ENCODE peak calls at places on chromosomes 1 and 21, in seven cellular contexts. One of them, this sample, is unnamed.

GRCh38 chr1:1344672-1345361 is 4.4 kb downstream of the DVL1 start:
- DNase-seq in sigmoid colon: no peak
- DNase-seq in SK-N-MC: no peak
- DNase-seq in substantia nigra: no peak
- DNase-seq in ovary: no peak
- DNase-seq in tibial artery: no peak
- DNase-seq in GM13977: no peak
- DNase-seq in this sample: no peak

GRCh38 chr21:46425061-46425460 is 33.6 kb upstream of the DIP2A start:
- DNase-seq in sigmoid colon: no peak
- DNase-seq in tibial artery: no peak
- DNase-seq in SK-N-MC: no peak
- DNase-seq in substantia nigra: no peak
- DNase-seq in ovary: no peak
- DNase-seq in GM13977: no peak
- DNase-seq in this sample: no peak

GRCh38 chr21:27761623-27762022 is 794.7 kb upstream of the ADAMTS5 start:
- DNase-seq in SK-N-MC: no peak
- DNase-seq in ovary: no peak
- DNase-seq in substantia nigra: no peak
- DNase-seq in GM13977: no peak
- DNase-seq in sigmoid colon: no peak
- DNase-seq in tibial artery: no peak
- DNase-seq in this sample: no peak

GRCh38 chr1:30856260-30856790 is 52.2 kb downstream of the SDC3 start:
- DNase-seq in ovary: no peak
- DNase-seq in SK-N-MC: peak
- DNase-seq in GM13977: no peak
- DNase-seq in tibial artery: no peak
- DNase-seq in sigmoid colon: no peak
- DNase-seq in substantia nigra: no peak
- DNase-seq in this sample: no peak

GRCh38 chr1:30668546-30669327 is 54.6 kb downstream of the MATN1 start:
- DNase-seq in tibial artery: no peak
- DNase-seq in ovary: no peak
- DNase-seq in sigmoid colon: no peak
- DNase-seq in GM13977: no peak
- DNase-seq in substantia nigra: no peak
- DNase-seq in SK-N-MC: no peak
- DNase-seq in this sample: no peak

GRCh38 chr21:41521489-41522027 is 13.6 kb upstream of the TMPRSS2 start:
- DNase-seq in GM13977: no peak
- DNase-seq in substantia nigra: no peak
- DNase-seq in tibial artery: no peak
- DNase-seq in sigmoid colon: no peak
- DNase-seq in ovary: no peak
- DNase-seq in SK-N-MC: no peak
- DNase-seq in this sample: no peak

GRCh38 chr1:230423936-230424335 is 2.2 kb downstream of the PGBD5 start:
- DNase-seq in substantia nigra: no peak
- DNase-seq in GM13977: no peak
- DNase-seq in SK-N-MC: no peak
- DNase-seq in ovary: no peak
- DNase-seq in tibial artery: no peak
- DNase-seq in sigmoid colon: no peak
- DNase-seq in this sample: no peak

GRCh38 chr21:35963920-35964451 is 96.3 kb downstream of the SETD4 start:
- DNase-seq in substantia nigra: no peak
- DNase-seq in SK-N-MC: peak
- DNase-seq in GM13977: no peak
- DNase-seq in tibial artery: no peak
- DNase-seq in ovary: no peak
- DNase-seq in sigmoid colon: no peak
- DNase-seq in this sample: no peak

GRCh38 chr1:10429868-10430215 is 391 bp upstream of the CENPS start:
- DNase-seq in GM13977: no peak
- DNase-seq in tibial artery: no peak
- DNase-seq in ovary: no peak
- DNase-seq in SK-N-MC: no peak
- DNase-seq in substantia nigra: no peak
- DNase-seq in sigmoid colon: no peak
- DNase-seq in this sample: no peak

GRCh38 chr1:10755977-10756521 is 40.4 kb downstream of the CASZ1 start:
- DNase-seq in sigmoid colon: peak
- DNase-seq in SK-N-MC: no peak
- DNase-seq in ovary: peak
- DNase-seq in substantia nigra: no peak
- DNase-seq in tibial artery: no peak
- DNase-seq in GM13977: no peak
- DNase-seq in this sample: peak

GRCh38 chr1:116401646-116402176 is 28.7 kb downstream of the ATP1A1 start:
- DNase-seq in GM13977: no peak
- DNase-seq in sigmoid colon: no peak
- DNase-seq in ovary: no peak
- DNase-seq in substantia nigra: no peak
- DNase-seq in tibial artery: no peak
- DNase-seq in SK-N-MC: no peak
- DNase-seq in this sample: no peak

GRCh38 chr1:29713857-29714256 is 477.5 kb downstream of the PTPRU start:
- DNase-seq in sigmoid colon: no peak
- DNase-seq in tibial artery: no peak
- DNase-seq in substantia nigra: no peak
- DNase-seq in GM13977: no peak
- DNase-seq in ovary: no peak
- DNase-seq in SK-N-MC: no peak
- DNase-seq in this sample: no peak

GRCh38 chr21:41803316-41803715 is 36.5 kb upstream of the RIPK4 start:
- DNase-seq in tibial artery: peak
- DNase-seq in substantia nigra: no peak
- DNase-seq in GM13977: no peak
- DNase-seq in sigmoid colon: no peak
- DNase-seq in SK-N-MC: no peak
- DNase-seq in ovary: no peak
- DNase-seq in this sample: no peak

This sample was measured in GM12892.